ENCODE peak calls at places on chromosomes 2 and 18, in ten cellular contexts. J is body of pancreas; O is GM23338; I is HCT116; S is CD4-positive, alpha-beta memory T cell; G is upper lobe of left lung; R is CD8-positive, alpha-beta memory T cell; P is iPS DF 6.9; D is SJCRH30; U is hepatocyte. Z is an unnamed sample.

GRCh38 chr2:207230261-207231105 is 64.7 kb upstream of the KLF7 start:
- DNase-seq in J (peak; percentile 30), G (no peak), R (no peak), I (peak; percentile 26), D (no peak), U (no peak), O (peak; percentile 82), S (no peak), P (no peak), Z (peak; percentile 75)

GRCh38 chr2:128450211-128451015 is 131.7 kb upstream of the HS6ST1 start:
- DNase-seq in S (no peak), G (no peak), I (no peak), J (no peak), R (peak; percentile 26), O (no peak), U (no peak), P (no peak), D (no peak), Z (no peak)

GRCh38 chr2:174740718-174741117 is 23.6 kb downstream of the CHRNA1 start:
- DNase-seq in I (no peak), O (no peak), J (no peak), S (no peak), D (no peak), R (no peak), P (no peak), G (no peak), U (no peak), Z (no peak)

GRCh38 chr2:58140508-58141072 is 94.0 kb downstream of the VRK2 start:
- DNase-seq in R (no peak), O (no peak), U (no peak), G (no peak), J (no peak), I (no peak), P (no peak), D (no peak), S (no peak), Z (no peak)

GRCh38 chr2:32182667-32183066 is 17.0 kb downstream of the SLC30A6 start:
- DNase-seq in D (no peak), U (no peak), I (no peak), P (no peak), S (no peak), J (no peak), R (no peak), G (no peak), O (no peak), Z (no peak)

GRCh38 chr2:10303634-10304378 is 1.1 kb downstream of the HPCAL1 start:
- DNase-seq in D (peak; percentile 54), S (peak; percentile 60), R (peak; percentile 63), I (no peak), P (no peak), U (peak; percentile 77), J (peak; percentile 54), G (peak; percentile 94), O (peak; percentile 65), Z (peak; percentile 46)

GRCh38 chr2:118442949-118443348 is 354.7 kb downstream of the INSIG2 start:
- DNase-seq in D (no peak), S (no peak), J (no peak), U (no peak), P (no peak), R (no peak), G (no peak), O (no peak), I (no peak), Z (no peak)

GRCh38 chr2:135563793-135564192 is 32.5 kb downstream of the R3HDM1 start:
- DNase-seq in S (no peak), U (no peak), D (no peak), G (no peak), J (no peak), O (no peak), P (no peak), I (no peak), R (no peak), Z (no peak)

GRCh38 chr2:99480390-99480789 is 9.4 kb downstream of the REV1 start:
- DNase-seq in U (peak; percentile 15), J (no peak), S (no peak), P (no peak), D (no peak), G (no peak), O (no peak), R (no peak), I (no peak), Z (peak; percentile 67)

DNA sequence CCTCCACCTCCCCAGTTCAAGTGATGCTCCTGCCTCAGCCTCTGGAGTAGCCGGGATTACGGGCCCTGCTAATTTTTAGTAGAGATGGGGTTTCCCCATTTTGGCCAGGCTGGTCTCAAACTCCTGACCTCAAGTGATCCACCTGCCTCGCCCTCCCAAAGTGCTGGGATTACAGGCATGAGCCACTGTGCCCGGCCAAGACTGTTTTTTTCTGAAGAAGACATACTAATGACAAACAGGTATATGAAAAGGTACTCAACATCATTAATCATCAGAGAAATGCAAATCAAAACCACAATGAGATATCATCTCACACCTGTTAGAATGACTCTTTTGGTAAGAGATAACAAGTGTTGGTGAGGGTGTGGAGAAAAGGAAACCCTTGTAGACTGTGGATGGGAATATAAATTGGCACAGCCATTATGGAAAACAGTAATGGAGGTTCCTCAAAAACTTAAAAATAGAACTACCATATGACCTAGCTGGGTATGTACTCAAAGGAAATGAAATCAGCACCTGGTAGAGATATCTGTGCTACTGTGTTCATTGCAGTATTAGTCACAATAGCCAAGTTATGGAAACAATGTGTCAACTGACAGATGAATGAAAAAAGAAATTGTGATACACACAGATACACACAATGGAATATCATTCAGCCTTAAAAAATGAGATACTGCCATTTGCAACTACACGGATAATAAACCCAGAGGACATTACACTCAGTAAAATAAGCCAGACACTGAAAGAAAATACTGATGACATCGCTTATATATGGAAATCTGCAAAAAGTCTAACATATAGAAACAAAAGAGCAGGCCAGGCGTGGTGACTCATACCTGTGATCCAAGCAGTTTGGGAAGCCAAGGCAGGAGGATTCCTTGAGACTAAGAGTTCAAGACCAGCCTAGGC is 20.8 kb downstream of the SOS1 start:
- DNase-seq in I (no peak), R (no peak), D (no peak), O (no peak), J (no peak), S (peak; percentile 17), G (no peak), U (no peak), P (no peak), Z (no peak)
- H3K27ac ChIP-seq in I (no peak overlapping the region), R (no peak overlapping the region), D (no peak overlapping the region), O (no peak overlapping the region), J (no peak overlapping the region), S (no peak overlapping the region), G (no peak overlapping the region), U (no peak overlapping the region), P (no peak overlapping the region), Z (no peak overlapping the region)

DNA sequence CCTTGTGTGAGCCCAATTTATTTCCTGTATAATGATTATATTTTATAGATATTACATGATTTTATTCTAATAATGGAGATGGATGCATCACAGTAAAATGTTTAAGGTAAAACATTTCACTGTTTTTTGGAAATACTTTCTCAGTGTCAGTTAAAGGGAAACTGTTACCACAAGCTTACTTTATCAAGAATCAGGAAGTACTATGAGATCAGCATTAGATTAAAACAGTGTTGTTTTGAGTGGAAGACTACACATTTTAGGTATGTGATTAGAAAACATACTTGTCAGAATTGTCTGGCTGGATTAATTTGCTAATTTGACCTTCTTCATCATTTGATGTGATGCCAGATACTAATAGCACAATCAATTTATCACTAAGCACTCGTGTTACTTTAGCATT is at the start of gene HRH4:
- DNase-seq in O (no peak), I (no peak), U (no peak), J (no peak), G (no peak), R (no peak), D (no peak), S (no peak), P (no peak), Z (no peak)
- H3K27ac ChIP-seq in O (no peak within 1 kb of the TSS), I (no peak within 1 kb of the TSS), U (no peak within 1 kb of the TSS), J (no peak within 1 kb of the TSS), G (no peak within 1 kb of the TSS), R (no peak within 1 kb of the TSS), D (no peak within 1 kb of the TSS), S (no peak within 1 kb of the TSS), P (no peak within 1 kb of the TSS), Z (no peak within 1 kb of the TSS)

GRCh38 chr2:101558740-101559508 is 84.0 kb upstream of the RFX8 start:
- DNase-seq in R (no peak), D (no peak), S (no peak), U (peak; percentile 48), I (no peak), G (no peak), J (no peak), O (no peak), P (no peak), Z (no peak)
- H3K27ac ChIP-seq in R (no peak overlapping the region), D (no peak overlapping the region), S (no peak overlapping the region), U (peak overlapping the region; percentile 70), I (no peak overlapping the region), G (peak overlapping the region; percentile 45), J (no peak overlapping the region), O (no peak overlapping the region), P (no peak overlapping the region), Z (no peak overlapping the region)

GRCh38 chr2:108553181-108553919 is 19.1 kb downstream of the LIMS1 start:
- DNase-seq in O (no peak), U (no peak), I (no peak), D (no peak), R (no peak), J (no peak), S (no peak), G (no peak), P (no peak), Z (no peak)
- H3K27ac ChIP-seq in O (peak overlapping the region; percentile 40), U (no peak overlapping the region), I (no peak overlapping the region), D (no peak overlapping the region), R (no peak overlapping the region), J (no peak overlapping the region), S (no peak overlapping the region), G (no peak overlapping the region), P (no peak overlapping the region), Z (no peak overlapping the region)

GRCh38 chr2:230443540-230443939 is 27.5 kb downstream of the SP100 start:
- DNase-seq in S (no peak), U (no peak), R (no peak), I (no peak), J (no peak), P (no peak), O (no peak), G (no peak), D (no peak), Z (no peak)

GRCh38 chr2:230447036-230447435 is 31.0 kb downstream of the SP100 start:
- DNase-seq in J (no peak), D (no peak), O (no peak), G (no peak), S (no peak), I (no peak), U (no peak), P (no peak), R (no peak), Z (no peak)

GRCh38 chr2:230444832-230445231 is 28.8 kb downstream of the SP100 start:
- DNase-seq in O (no peak), I (no peak), U (no peak), S (no peak), P (no peak), G (no peak), J (no peak), R (no peak), D (no peak), Z (no peak)

GRCh38 chr2:230449901-230450467 is 34.0 kb downstream of the SP100 start:
- DNase-seq in O (no peak), R (no peak), S (no peak), D (no peak), P (no peak), G (no peak), I (no peak), U (no peak), J (no peak), Z (no peak)

GRCh38 chr2:230447455-230448451 is 31.8 kb downstream of the SP100 start:
- DNase-seq in G (no peak), O (no peak), P (no peak), S (peak; percentile 34), J (no peak), D (no peak), R (no peak), U (no peak), I (no peak), Z (no peak)
- H3K27ac ChIP-seq in G (peak overlapping the region; percentile 13), O (no peak overlapping the region), P (no peak overlapping the region), S (peak overlapping the region; percentile 22), J (no peak overlapping the region), D (no peak overlapping the region), R (peak overlapping the region; percentile 8), U (no peak overlapping the region), I (no peak overlapping the region), Z (no peak overlapping the region)

Z was measured in trophoblast cell.